ENCODE peak calls at places on chromosomes 7 and 10, in seven cellular contexts. One of them, this sample, is unnamed.
A peak's percentile ranks its signal among the peaks of the same experiment; 100 is the strongest.

GRCh38 chr7:100483728-100484635 is at the start of gene NYAP1:
- DNase-seq in A172: no peak
- DNase-seq in activated effector memory CD4-positive, alpha-beta T cell treated with Interleukin-2 at 50 U/mL for 16 hours: peak; percentile 47
- DNase-seq in left ventricle myocardium inferior: peak; percentile 55
- DNase-seq in GOT3: no peak
- DNase-seq in T-helper 22 cell: peak; percentile 55
- DNase-seq in activated T-cell treated with anti-CD3 and anti-CD28 coated beads for 1 hour: peak; percentile 33
- DNase-seq in this sample: peak; percentile 23

GRCh38 chr7:115356139-115356746 is 434.3 kb downstream of the MDFIC start:
- DNase-seq in A172: peak; percentile 6
- DNase-seq in activated effector memory CD4-positive, alpha-beta T cell treated with Interleukin-2 at 50 U/mL for 16 hours: no peak
- DNase-seq in left ventricle myocardium inferior: no peak
- DNase-seq in GOT3: no peak
- DNase-seq in T-helper 22 cell: no peak
- DNase-seq in activated T-cell treated with anti-CD3 and anti-CD28 coated beads for 1 hour: no peak
- DNase-seq in this sample: no peak

GRCh38 chr7:82230826-82231581 is 212.6 kb downstream of the CACNA2D1 start:
- DNase-seq in A172: no peak
- DNase-seq in activated effector memory CD4-positive, alpha-beta T cell treated with Interleukin-2 at 50 U/mL for 16 hours: no peak
- DNase-seq in left ventricle myocardium inferior: no peak
- DNase-seq in GOT3: no peak
- DNase-seq in T-helper 22 cell: no peak
- DNase-seq in activated T-cell treated with anti-CD3 and anti-CD28 coated beads for 1 hour: no peak
- DNase-seq in this sample: no peak

GRCh38 chr10:33841678-33842077 is 507.2 kb upstream of the NRP1 start:
- DNase-seq in A172: no peak
- DNase-seq in activated effector memory CD4-positive, alpha-beta T cell treated with Interleukin-2 at 50 U/mL for 16 hours: no peak
- DNase-seq in left ventricle myocardium inferior: no peak
- DNase-seq in GOT3: no peak
- DNase-seq in T-helper 22 cell: no peak
- DNase-seq in activated T-cell treated with anti-CD3 and anti-CD28 coated beads for 1 hour: no peak
- DNase-seq in this sample: no peak

GRCh38 chr7:139749545-139749944 is 28.3 kb downstream of the HIPK2 start:
- DNase-seq in A172: no peak
- DNase-seq in activated effector memory CD4-positive, alpha-beta T cell treated with Interleukin-2 at 50 U/mL for 16 hours: no peak
- DNase-seq in left ventricle myocardium inferior: no peak
- DNase-seq in GOT3: no peak
- DNase-seq in T-helper 22 cell: no peak
- DNase-seq in activated T-cell treated with anti-CD3 and anti-CD28 coated beads for 1 hour: no peak
- DNase-seq in this sample: no peak

GRCh38 chr10:49500420-49500819 is 38.5 kb downstream of the ERCC6 start:
- DNase-seq in A172: no peak
- DNase-seq in activated effector memory CD4-positive, alpha-beta T cell treated with Interleukin-2 at 50 U/mL for 16 hours: no peak
- DNase-seq in left ventricle myocardium inferior: no peak
- DNase-seq in GOT3: no peak
- DNase-seq in T-helper 22 cell: no peak
- DNase-seq in activated T-cell treated with anti-CD3 and anti-CD28 coated beads for 1 hour: no peak
- DNase-seq in this sample: no peak

GRCh38 chr7:69450436-69450835 is 147.8 kb upstream of the AUTS2 start:
- DNase-seq in A172: no peak
- DNase-seq in activated effector memory CD4-positive, alpha-beta T cell treated with Interleukin-2 at 50 U/mL for 16 hours: no peak
- DNase-seq in left ventricle myocardium inferior: no peak
- DNase-seq in GOT3: no peak
- DNase-seq in T-helper 22 cell: no peak
- DNase-seq in activated T-cell treated with anti-CD3 and anti-CD28 coated beads for 1 hour: no peak
- DNase-seq in this sample: no peak

GRCh38 chr10:124626759-124627380 is 117.3 kb downstream of the FAM53B start:
- DNase-seq in A172: peak; percentile 40
- DNase-seq in activated effector memory CD4-positive, alpha-beta T cell treated with Interleukin-2 at 50 U/mL for 16 hours: peak; percentile 49
- DNase-seq in left ventricle myocardium inferior: no peak
- DNase-seq in GOT3: no peak
- DNase-seq in T-helper 22 cell: peak; percentile 27
- DNase-seq in activated T-cell treated with anti-CD3 and anti-CD28 coated beads for 1 hour: no peak
- DNase-seq in this sample: no peak

GRCh38 chr10:128095023-128095752 is 31.0 kb downstream of the MKI67 start:
- DNase-seq in A172: no peak
- DNase-seq in activated effector memory CD4-positive, alpha-beta T cell treated with Interleukin-2 at 50 U/mL for 16 hours: peak; percentile 29
- DNase-seq in left ventricle myocardium inferior: no peak
- DNase-seq in GOT3: no peak
- DNase-seq in T-helper 22 cell: peak; percentile 36
- DNase-seq in activated T-cell treated with anti-CD3 and anti-CD28 coated beads for 1 hour: no peak
- DNase-seq in this sample: no peak

GRCh38 chr10:93589648-93590562 is 11.1 kb downstream of the RBP4 start:
- DNase-seq in A172: no peak
- DNase-seq in activated effector memory CD4-positive, alpha-beta T cell treated with Interleukin-2 at 50 U/mL for 16 hours: no peak
- DNase-seq in left ventricle myocardium inferior: no peak
- DNase-seq in GOT3: no peak
- DNase-seq in T-helper 22 cell: no peak
- DNase-seq in activated T-cell treated with anti-CD3 and anti-CD28 coated beads for 1 hour: no peak
- DNase-seq in this sample: no peak

GRCh38 chr7:1569016-1569415 is 816 bp downstream of the PSMG3 start:
- DNase-seq in A172: peak; percentile 81
- DNase-seq in activated effector memory CD4-positive, alpha-beta T cell treated with Interleukin-2 at 50 U/mL for 16 hours: peak; percentile 15
- DNase-seq in left ventricle myocardium inferior: no peak
- DNase-seq in GOT3: no peak
- DNase-seq in T-helper 22 cell: peak; percentile 31
- DNase-seq in activated T-cell treated with anti-CD3 and anti-CD28 coated beads for 1 hour: no peak
- DNase-seq in this sample: peak; percentile 33

GRCh38 chr10:6399241-6399701 is 180.8 kb downstream of the PRKCQ start:
- DNase-seq in A172: peak; percentile 29
- DNase-seq in activated effector memory CD4-positive, alpha-beta T cell treated with Interleukin-2 at 50 U/mL for 16 hours: no peak
- DNase-seq in left ventricle myocardium inferior: no peak
- DNase-seq in GOT3: no peak
- DNase-seq in T-helper 22 cell: no peak
- DNase-seq in activated T-cell treated with anti-CD3 and anti-CD28 coated beads for 1 hour: no peak
- DNase-seq in this sample: no peak

GRCh38 chr10:15278786-15279185 is 92.3 kb downstream of the FAM171A1 start:
- DNase-seq in A172: no peak
- DNase-seq in activated effector memory CD4-positive, alpha-beta T cell treated with Interleukin-2 at 50 U/mL for 16 hours: no peak
- DNase-seq in left ventricle myocardium inferior: no peak
- DNase-seq in GOT3: no peak
- DNase-seq in T-helper 22 cell: no peak
- DNase-seq in activated T-cell treated with anti-CD3 and anti-CD28 coated beads for 1 hour: no peak
- DNase-seq in this sample: no peak

GRCh38 chr7:69599879-69600764 is 1.8 kb downstream of the AUTS2 start:
- DNase-seq in A172: no peak
- DNase-seq in activated effector memory CD4-positive, alpha-beta T cell treated with Interleukin-2 at 50 U/mL for 16 hours: no peak
- DNase-seq in left ventricle myocardium inferior: no peak
- DNase-seq in GOT3: no peak
- DNase-seq in T-helper 22 cell: no peak
- DNase-seq in activated T-cell treated with anti-CD3 and anti-CD28 coated beads for 1 hour: no peak
- DNase-seq in this sample: no peak

This sample was measured in T1000.